ENCODE peak calls at places on chromosome 1, in four cellular contexts. One of them, this sample, is unnamed.

GRCh38 chr1:14826731-14827326 is 228.3 kb downstream of the KAZN start:
- DNase-seq in lower leg skin: no peak
- DNase-seq in GM23338: peak; percentile 30
- DNase-seq in H7: peak; percentile 56
- DNase-seq in this sample: no peak

GRCh38 chr1:55478742-55479141 is 263.6 kb upstream of the USP24 start:
- DNase-seq in GM23338: peak; percentile 32
- DNase-seq in lower leg skin: no peak
- DNase-seq in H7: no peak
- DNase-seq in this sample: no peak

GRCh38 chr1:247180581-247180980 is 8.8 kb upstream of the ZNF124 start:
- DNase-seq in lower leg skin: no peak
- DNase-seq in H7: no peak
- DNase-seq in GM23338: no peak
- DNase-seq in this sample: no peak

GRCh38 chr1:220748091-220748934 is at the start of gene MTARC2:
- DNase-seq in H7: peak; percentile 88
- DNase-seq in lower leg skin: peak; percentile 63
- DNase-seq in GM23338: peak; percentile 91
- DNase-seq in this sample: peak; percentile 50

GRCh38 chr1:100474838-100475237 is 63.1 kb upstream of the GPR88 start:
- DNase-seq in GM23338: no peak
- DNase-seq in lower leg skin: no peak
- DNase-seq in H7: no peak
- DNase-seq in this sample: no peak

GRCh38 chr1:233787599-233787998 is 116.9 kb upstream of the SLC35F3 start:
- DNase-seq in lower leg skin: no peak
- DNase-seq in H7: no peak
- DNase-seq in GM23338: no peak
- DNase-seq in this sample: no peak

GRCh38 chr1:10733967-10734366 is 62.5 kb downstream of the CASZ1 start:
- DNase-seq in H7: peak; percentile 82
- DNase-seq in GM23338: no peak
- DNase-seq in lower leg skin: no peak
- DNase-seq in this sample: no peak

GRCh38 chr1:94852758-94853157 is 32.6 kb downstream of the SLC44A3 start:
- DNase-seq in lower leg skin: no peak
- DNase-seq in GM23338: no peak
- DNase-seq in H7: no peak
- DNase-seq in this sample: no peak

GRCh38 chr1:40710581-40711315 is 19.2 kb downstream of the NFYC start:
- DNase-seq in H7: no peak
- DNase-seq in lower leg skin: no peak
- DNase-seq in GM23338: peak; percentile 43
- DNase-seq in this sample: no peak

GRCh38 chr1:37995773-37996379 is 6.1 kb upstream of the SF3A3 start:
- DNase-seq in H7: peak; percentile 88
- DNase-seq in GM23338: peak; percentile 96
- DNase-seq in lower leg skin: no peak
- DNase-seq in this sample: peak; percentile 75

GRCh38 chr1:212261361-212261929 is 23.8 kb upstream of the PPP2R5A start:
- DNase-seq in H7: no peak
- DNase-seq in GM23338: peak; percentile 28
- DNase-seq in lower leg skin: no peak
- DNase-seq in this sample: no peak

GRCh38 chr1:151352001-151352718 is 5.1 kb upstream of the RFX5 start:
- DNase-seq in lower leg skin: no peak
- DNase-seq in GM23338: no peak
- DNase-seq in H7: no peak
- DNase-seq in this sample: no peak

GRCh38 chr1:182129398-182129797 is 67.9 kb upstream of the ZNF648 start:
- DNase-seq in H7: no peak
- DNase-seq in lower leg skin: no peak
- DNase-seq in GM23338: no peak
- DNase-seq in this sample: no peak

GRCh38 chr1:27099154-27099903 is 55.6 kb downstream of the SLC9A1 start:
- DNase-seq in H7: peak; percentile 57
- DNase-seq in lower leg skin: no peak
- DNase-seq in GM23338: peak; percentile 39
- DNase-seq in this sample: no peak

GRCh38 chr1:114558548-114558947 is 22.9 kb downstream of the BCAS2 start:
- DNase-seq in H7: no peak
- DNase-seq in lower leg skin: no peak
- DNase-seq in GM23338: peak; percentile 56
- DNase-seq in this sample: no peak

GRCh38 chr1:243686149-243686548 is 163.9 kb downstream of the AKT3 start:
- DNase-seq in H7: no peak
- DNase-seq in lower leg skin: no peak
- DNase-seq in GM23338: no peak
- DNase-seq in this sample: no peak

GRCh38 chr1:39685071-39685470 is 6.2 kb downstream of the HPCAL4 start:
- DNase-seq in GM23338: no peak
- DNase-seq in H7: no peak
- DNase-seq in lower leg skin: no peak
- DNase-seq in this sample: no peak

GRCh38 chr1:40312238-40313205 is 4.6 kb downstream of the COL9A2 start:
- DNase-seq in H7: peak; percentile 60
- DNase-seq in lower leg skin: no peak
- DNase-seq in GM23338: no peak
- DNase-seq in this sample: no peak

GRCh38 chr1:31878018-31878417 is 60.1 kb downstream of the PTP4A2 start:
- DNase-seq in lower leg skin: no peak
- DNase-seq in H7: no peak
- DNase-seq in GM23338: no peak
- DNase-seq in this sample: no peak

GRCh38 chr1:31755197-31755611 is 8.9 kb downstream of the ADGRB2 start:
- DNase-seq in GM23338: no peak
- DNase-seq in lower leg skin: no peak
- DNase-seq in H7: no peak
- DNase-seq in this sample: no peak

GRCh38 chr1:36513676-36514473 is 31.2 kb upstream of the CSF3R start:
- DNase-seq in GM23338: peak; percentile 23
- DNase-seq in lower leg skin: no peak
- DNase-seq in H7: peak; percentile 56
- DNase-seq in this sample: no peak

DNA sequence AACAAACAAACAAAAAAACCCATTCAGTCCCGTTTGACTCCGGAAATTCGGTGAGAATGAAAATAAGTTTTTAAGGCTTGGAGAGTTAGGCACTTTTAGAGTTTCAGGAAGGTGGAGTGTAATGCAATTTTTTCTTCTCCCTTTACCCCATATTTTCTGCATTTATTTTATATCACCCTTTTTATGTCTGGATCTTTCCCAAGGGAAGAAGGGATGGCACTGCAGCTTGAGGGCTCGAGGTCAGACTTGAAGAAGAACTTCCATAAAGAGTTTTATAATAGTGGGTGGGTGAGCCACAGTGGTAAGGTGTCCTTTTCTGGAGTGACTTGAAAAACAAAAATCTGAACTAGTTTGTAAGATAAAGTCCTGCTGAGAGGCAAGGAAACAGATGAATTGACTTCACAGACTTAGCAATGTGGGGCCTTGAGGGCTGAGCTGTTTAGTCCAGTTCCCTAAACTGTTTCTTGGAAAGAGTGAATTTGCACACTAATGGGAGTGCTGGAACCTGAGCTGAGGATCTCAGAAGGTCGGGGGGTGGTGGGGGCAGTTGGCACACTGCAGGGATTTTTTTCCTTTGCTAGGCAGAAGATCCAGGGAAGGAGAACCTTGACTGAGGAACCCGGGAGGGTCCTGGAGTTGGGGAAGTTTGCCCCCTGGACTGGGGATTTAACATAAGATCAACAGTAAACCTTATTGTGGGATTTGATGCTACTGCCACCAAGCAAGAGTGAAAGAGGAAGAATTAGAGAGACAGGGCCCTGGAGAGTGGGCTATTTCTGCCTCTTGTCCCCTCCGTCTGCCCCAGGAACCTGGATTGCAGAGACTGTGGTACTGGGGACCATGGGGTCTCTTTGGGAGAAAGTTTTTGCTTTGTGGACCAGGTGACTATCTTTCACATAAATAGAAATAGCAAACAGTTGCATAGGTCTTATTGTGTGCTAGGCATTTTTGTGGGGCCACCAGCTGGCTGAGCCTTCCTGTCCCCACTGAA is 1.8 kb upstream of the MEX3A start:
- DNase-seq in H7: peak; percentile 43
- DNase-seq in GM23338: no peak
- DNase-seq in lower leg skin: no peak
- DNase-seq in this sample: no peak
- H3K4me3 ChIP-seq in H7: peak overlapping the region; percentile 96
- H3K4me3 ChIP-seq in GM23338: peak overlapping the region; percentile 99
- H3K4me3 ChIP-seq in lower leg skin: no peak overlapping the region
- H3K4me3 ChIP-seq in this sample: no peak overlapping the region

GRCh38 chr1:234957330-234958065 is 171.1 kb downstream of the TOMM20 start:
- DNase-seq in lower leg skin: no peak
- DNase-seq in H7: peak; percentile 71
- DNase-seq in GM23338: peak; percentile 42
- DNase-seq in this sample: peak; percentile 71

GRCh38 chr1:234953655-234954420 is 174.8 kb downstream of the TOMM20 start:
- DNase-seq in H7: no peak
- DNase-seq in GM23338: no peak
- DNase-seq in lower leg skin: no peak
- DNase-seq in this sample: peak; percentile 22

GRCh38 chr1:234956821-234957329 is 171.8 kb downstream of the TOMM20 start:
- DNase-seq in GM23338: peak; percentile 60
- DNase-seq in H7: peak; percentile 80
- DNase-seq in lower leg skin: no peak
- DNase-seq in this sample: peak; percentile 41

GRCh38 chr1:234954613-234955012 is 174.0 kb downstream of the TOMM20 start:
- DNase-seq in lower leg skin: no peak
- DNase-seq in H7: no peak
- DNase-seq in GM23338: no peak
- DNase-seq in this sample: peak; percentile 8

GRCh38 chr1:234955107-234955731 is 173.4 kb downstream of the TOMM20 start:
- DNase-seq in GM23338: no peak
- DNase-seq in lower leg skin: peak; percentile 59
- DNase-seq in H7: no peak
- DNase-seq in this sample: peak; percentile 76
- H3K4me3 ChIP-seq in GM23338: no peak overlapping the region
- H3K4me3 ChIP-seq in lower leg skin: no peak overlapping the region
- H3K4me3 ChIP-seq in H7: no peak overlapping the region
- H3K4me3 ChIP-seq in this sample: no peak overlapping the region

DNA sequence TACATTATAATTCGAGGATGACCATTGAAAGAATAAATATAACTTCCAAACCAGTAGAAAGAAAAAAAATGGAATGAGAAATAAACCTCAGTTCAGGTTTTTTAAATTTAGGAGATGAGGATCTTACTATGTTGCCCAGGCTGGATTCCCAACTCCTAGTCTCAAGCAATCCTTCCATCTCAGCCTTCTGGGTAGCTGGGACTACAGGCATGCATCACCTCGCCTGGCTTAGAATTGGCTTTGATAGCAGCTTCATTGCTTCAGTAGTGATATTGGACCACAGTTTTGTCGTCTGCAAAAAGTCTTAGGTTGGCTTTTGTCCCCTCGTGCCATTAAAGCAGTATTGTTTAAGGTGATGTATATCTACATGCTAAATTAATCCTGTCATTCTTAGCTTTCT is 2.9 kb downstream of the NASP start:
- DNase-seq in GM23338: no peak
- DNase-seq in lower leg skin: no peak
- DNase-seq in H7: no peak
- DNase-seq in this sample: no peak
- H3K4me3 ChIP-seq in GM23338: peak overlapping the region; percentile 89
- H3K4me3 ChIP-seq in lower leg skin: no peak overlapping the region
- H3K4me3 ChIP-seq in H7: no peak overlapping the region
- H3K4me3 ChIP-seq in this sample: peak overlapping the region; percentile 78

GRCh38 chr1:30684881-30685795 is 38.2 kb downstream of the MATN1 start:
- DNase-seq in lower leg skin: no peak
- DNase-seq in GM23338: peak; percentile 99
- DNase-seq in H7: peak; percentile 99
- DNase-seq in this sample: no peak
- H3K4me3 ChIP-seq in lower leg skin: no peak overlapping the region
- H3K4me3 ChIP-seq in GM23338: peak overlapping the region; percentile 66
- H3K4me3 ChIP-seq in H7: peak overlapping the region; percentile 61
- H3K4me3 ChIP-seq in this sample: peak overlapping the region; percentile 18

GRCh38 chr1:19643113-19643512 is 998 bp upstream of the NBL1 start:
- DNase-seq in lower leg skin: no peak
- DNase-seq in H7: peak; percentile 56
- DNase-seq in GM23338: no peak
- DNase-seq in this sample: no peak
- H3K4me3 ChIP-seq in lower leg skin: no peak overlapping the region
- H3K4me3 ChIP-seq in H7: no peak overlapping the region
- H3K4me3 ChIP-seq in GM23338: peak overlapping the region; percentile 64
- H3K4me3 ChIP-seq in this sample: peak overlapping the region; percentile 34

GRCh38 chr1:200038645-200038986 is 11.1 kb downstream of the NR5A2 start:
- DNase-seq in GM23338: peak; percentile 96
- DNase-seq in H7: peak; percentile 96
- DNase-seq in lower leg skin: no peak
- DNase-seq in this sample: peak; percentile 50

GRCh38 chr1:200038987-200039848 is 11.7 kb downstream of the NR5A2 start:
- DNase-seq in GM23338: peak; percentile 85
- DNase-seq in lower leg skin: no peak
- DNase-seq in H7: peak; percentile 88
- DNase-seq in this sample: peak; percentile 60

GRCh38 chr1:200040516-200041138 is 13.1 kb downstream of the NR5A2 start:
- DNase-seq in GM23338: peak; percentile 82
- DNase-seq in H7: peak; percentile 77
- DNase-seq in lower leg skin: no peak
- DNase-seq in this sample: no peak

GRCh38 chr1:200041337-200042118 is 14.0 kb downstream of the NR5A2 start:
- DNase-seq in GM23338: peak; percentile 74
- DNase-seq in lower leg skin: no peak
- DNase-seq in H7: peak; percentile 66
- DNase-seq in this sample: no peak

DNA sequence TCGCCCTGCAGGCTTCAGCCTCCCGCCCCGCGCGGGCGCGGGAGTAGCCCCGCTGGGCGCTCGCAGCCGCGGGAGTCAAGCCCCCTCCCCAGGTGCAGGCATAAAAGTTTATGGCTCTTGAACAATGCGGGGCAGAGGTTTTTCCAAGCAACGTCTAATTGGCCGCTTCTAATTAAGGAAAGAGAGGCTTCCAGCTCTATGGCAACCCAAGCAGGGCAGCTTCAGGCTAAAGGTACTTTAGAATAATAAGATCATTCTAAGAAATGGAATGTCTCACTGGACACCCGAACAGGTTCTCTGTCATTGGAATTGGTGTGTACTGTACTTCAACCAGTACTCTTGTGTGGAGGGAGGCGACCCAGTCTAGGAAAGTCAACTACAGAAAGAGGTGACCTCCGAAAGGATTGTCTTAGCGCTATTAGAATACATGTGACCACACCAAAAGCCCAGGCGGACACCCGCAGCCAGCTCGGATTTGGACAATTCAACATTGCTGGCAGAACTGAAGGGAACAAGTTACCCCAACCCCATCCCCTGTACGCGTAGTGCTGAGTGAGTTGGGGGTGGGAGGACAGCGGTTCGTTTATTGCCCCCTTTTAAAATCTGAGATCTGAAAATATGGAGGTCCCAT is 12.5 kb downstream of the NR5A2 start:
- DNase-seq in GM23338: peak; percentile 17
- DNase-seq in lower leg skin: no peak
- DNase-seq in H7: peak; percentile 52
- DNase-seq in this sample: no peak
- H3K4me3 ChIP-seq in GM23338: peak overlapping the region; percentile 93
- H3K4me3 ChIP-seq in lower leg skin: no peak overlapping the region
- H3K4me3 ChIP-seq in H7: peak overlapping the region; percentile 86
- H3K4me3 ChIP-seq in this sample: peak overlapping the region; percentile 71

GRCh38 chr1:53326598-53327182 is 1.2 kb downstream of the LRP8 start:
- DNase-seq in H7: peak; percentile 93
- DNase-seq in lower leg skin: no peak
- DNase-seq in GM23338: peak; percentile 69
- DNase-seq in this sample: no peak
- H3K4me3 ChIP-seq in H7: peak overlapping the region; percentile 95
- H3K4me3 ChIP-seq in lower leg skin: peak overlapping the region; percentile 62
- H3K4me3 ChIP-seq in GM23338: peak overlapping the region; percentile 97
- H3K4me3 ChIP-seq in this sample: peak overlapping the region; percentile 95

This sample was measured in Peyer's patch.